ENCODE peak calls at places on chromosomes 1 and 21, in eight cellular contexts. R is amygdala; D is activated T-helper 1 cell treated with anti-CD3 and anti-CD28 coated beads, Interleukin-2, amount 50 U/mL, for 16 hours; J is stimulated activated CD4-positive, alpha-beta T cell treated with anti-CD3 and anti-CD28 coated beads, Interleukin-2, amount 100 ng/mL, for 24 hours; O is AG04450; Q is bronchial epithelial cell; M is heart right ventricle; A is NCI-H2171 treated with DMSO at 0.1 percent for 48 hours. L is an unnamed sample.

GRCh38 chr1:223635236-223635635 is 30.3 kb downstream of the CAPN8 start:
- DNase-seq in R (no peak), D (no peak), J (no peak), O (no peak), Q (no peak), M (no peak), A (no peak), L (no peak)

GRCh38 chr1:114342376-114342775 is 168.6 kb downstream of the TRIM33 start:
- DNase-seq in R (no peak), D (no peak), J (peak), O (no peak), Q (no peak), M (no peak), A (no peak), L (peak)

GRCh38 chr1:98422821-98423220 is 238.7 kb upstream of the SNX7 start:
- DNase-seq in R (no peak), D (no peak), J (no peak), O (no peak), Q (no peak), M (no peak), A (no peak), L (no peak)

GRCh38 chr1:232459826-232460225 is 170.1 kb downstream of the SIPA1L2 start:
- DNase-seq in R (no peak), D (no peak), J (no peak), O (no peak), Q (no peak), M (no peak), A (no peak), L (no peak)

GRCh38 chr1:212916395-212917133 is 33.8 kb upstream of the VASH2 start:
- DNase-seq in R (peak), D (no peak), J (no peak), O (no peak), Q (peak), M (peak), A (peak), L (no peak)

GRCh38 chr1:185644531-185644930 is 89.7 kb upstream of the HMCN1 start:
- DNase-seq in R (no peak), D (no peak), J (peak), O (no peak), Q (peak), M (no peak), A (no peak), L (no peak)

GRCh38 chr1:231605389-231606100 is 21.0 kb upstream of the DISC1 start:
- DNase-seq in R (no peak), D (no peak), J (no peak), O (no peak), Q (no peak), M (no peak), A (no peak), L (no peak)

GRCh38 chr1:182235952-182236650 is 155.5 kb downstream of the GLUL start:
- DNase-seq in R (peak), D (no peak), J (no peak), O (no peak), Q (peak), M (peak), A (peak), L (no peak)

GRCh38 chr1:192546596-192547199 is 28.9 kb upstream of the RGS1 start:
- DNase-seq in R (no peak), D (no peak), J (no peak), O (no peak), Q (no peak), M (no peak), A (no peak), L (no peak)

GRCh38 chr21:39082656-39083376 is 100.4 kb downstream of the PSMG1 start:
- DNase-seq in R (no peak), D (no peak), J (no peak), O (no peak), Q (peak), M (no peak), A (peak), L (no peak)

GRCh38 chr1:39110325-39110851 is 84.2 kb downstream of the NDUFS5 start:
- DNase-seq in R (no peak), D (no peak), J (no peak), O (no peak), Q (peak), M (no peak), A (no peak), L (no peak)